ENCODE peak calls at places on chromosomes 1 and 21, in six cellular contexts. L is SK-N-SH, P is GM23338, N is GM23248, M is PC-3, V is neural progenitor cell. U is an unnamed sample.

GRCh38 chr1:39405358-39405757 is 86.1 kb upstream of the BMP8A start:
- DNase-seq in N (peak; percentile 44), V (no peak), P (no peak), M (no peak), L (no peak), U (no peak)

GRCh38 chr1:110495926-110496600 is 22.9 kb downstream of the KCNA10 start:
- DNase-seq in N (peak; percentile 74), P (peak; percentile 88), L (peak; percentile 86), V (peak; percentile 87), M (peak; percentile 88), U (peak; percentile 53)

GRCh38 chr1:149917590-149918144 is at the start of gene SV2A:
- DNase-seq in M (no peak), N (peak; percentile 26), V (peak; percentile 86), P (peak; percentile 87), L (peak; percentile 95), U (no peak)

GRCh38 chr21:43034826-43035225 is 40.8 kb downstream of the CBS start:
- DNase-seq in V (no peak), N (no peak), M (no peak), P (no peak), L (no peak), U (no peak)

GRCh38 chr1:16249838-16250241 is 12.9 kb upstream of the CPLANE2 start:
- DNase-seq in M (peak; percentile 14), L (no peak), V (no peak), N (peak; percentile 81), P (no peak), U (no peak)

GRCh38 chr1:151310986-151311385 is 16.2 kb downstream of the PI4KB start:
- DNase-seq in V (no peak), M (no peak), N (peak; percentile 44), P (no peak), L (no peak), U (no peak)

GRCh38 chr1:182227864-182228547 is 163.6 kb downstream of the GLUL start:
- DNase-seq in L (no peak), V (no peak), P (no peak), M (no peak), N (no peak), U (no peak)

GRCh38 chr1:94974224-94974623 is 47.3 kb upstream of the CNN3 start:
- DNase-seq in N (peak; percentile 68), P (no peak), L (no peak), M (no peak), V (no peak), U (no peak)

GRCh38 chr1:36530261-36530660 is 47.5 kb upstream of the CSF3R start:
- DNase-seq in P (no peak), L (no peak), N (no peak), M (no peak), V (no peak), U (no peak)

DNA sequence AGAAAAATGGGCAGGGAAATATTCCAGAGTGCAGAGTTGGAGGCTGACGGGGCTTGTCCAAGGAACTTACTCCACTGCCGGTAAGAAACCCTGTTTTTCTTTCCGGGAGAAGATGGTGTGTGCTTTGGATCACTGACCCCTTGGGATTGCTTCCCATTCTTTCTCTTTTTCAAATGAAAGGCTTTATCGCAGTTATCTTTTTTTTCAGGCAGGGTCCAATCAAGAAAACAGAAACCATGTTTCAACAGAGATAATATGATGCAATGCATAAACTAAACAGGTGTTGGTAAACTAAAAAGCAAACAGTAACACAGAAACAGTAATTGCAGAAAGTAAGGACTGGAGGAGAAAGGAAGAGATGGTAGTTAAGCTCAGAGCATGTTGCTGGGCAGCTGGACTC is 145.1 kb downstream of the LYPLAL1 start:
- DNase-seq in V (no peak), N (no peak), L (no peak), P (no peak), M (no peak), U (no peak)
- H3K4me1 ChIP-seq in V (no peaks in the 10 kb centered on the region), N (peaks cover under 1% of the 10 kb centered on the region), L (peaks cover 6% of the 10 kb centered on the region), P (no peaks in the 10 kb centered on the region), M (peaks cover 16% of the 10 kb centered on the region), U (no peaks in the 10 kb centered on the region)

DNA sequence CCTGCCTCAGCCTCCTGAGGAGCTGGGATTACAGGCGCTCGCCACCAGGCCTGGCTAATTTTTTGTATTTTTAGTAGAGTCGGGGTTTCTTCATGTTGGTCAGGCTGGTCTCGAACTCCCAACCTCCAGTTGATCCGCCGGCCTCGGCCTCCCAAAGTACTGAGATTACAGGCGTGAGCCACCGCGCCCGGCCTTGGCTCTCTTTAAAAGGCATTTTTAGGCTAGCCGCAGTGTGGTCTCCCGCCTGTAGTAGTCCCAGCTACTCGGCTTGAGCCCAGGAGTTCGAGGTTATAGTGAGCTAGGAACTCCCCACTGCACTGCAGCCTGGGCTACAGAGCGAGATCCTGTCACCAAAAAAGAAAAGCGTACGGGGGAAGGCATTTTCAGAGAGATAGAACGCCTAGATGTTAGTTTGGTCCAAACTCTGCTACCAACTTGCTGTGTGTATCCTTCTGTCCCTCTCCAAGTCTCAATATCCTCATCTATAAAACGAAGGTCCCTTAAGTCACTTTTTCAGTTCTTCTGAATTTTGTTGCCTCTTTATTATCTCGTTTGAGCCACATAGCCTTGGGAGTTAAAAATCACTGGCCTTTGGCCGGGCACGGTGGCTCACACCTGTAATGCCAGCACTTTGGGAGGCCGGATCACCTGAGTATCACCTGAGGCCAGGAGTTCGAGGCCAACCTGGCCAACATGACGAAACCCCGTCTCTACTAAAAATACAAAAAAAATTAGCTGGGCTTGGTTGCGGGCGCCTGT is 734 bp downstream of the MED18 start:
- DNase-seq in V (peak; percentile 60), M (peak; percentile 17), L (peak; percentile 28), N (peak; percentile 67), P (peak; percentile 76), U (peak; percentile 35)
- TF ChIP-seq EZH2phosphoT487 in V (no peak), M (no peak), L (no peak), N (no peak), P (no peak), U (no peak)

DNA sequence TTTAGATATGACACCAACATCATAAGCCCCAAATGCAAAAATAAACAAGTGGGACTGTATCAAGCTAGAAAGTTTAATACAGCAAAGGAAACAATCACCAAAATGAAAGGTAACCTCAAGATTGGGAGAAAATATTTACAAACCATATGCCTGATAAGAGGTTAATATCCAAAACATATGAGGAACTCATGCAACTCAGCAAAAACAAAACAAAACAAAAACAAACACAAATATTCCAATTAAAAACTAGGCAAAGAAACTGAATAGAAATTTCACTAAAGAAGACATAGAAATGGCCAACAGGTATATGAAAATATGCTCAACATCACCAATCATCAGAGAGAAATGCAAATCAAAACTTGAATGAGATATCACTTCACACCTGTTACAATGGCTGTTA is 116.5 kb upstream of the ATP1B1 start:
- DNase-seq in V (no peak), L (no peak), M (no peak), P (no peak), N (no peak), U (no peak)
- H2AFZ ChIP-seq in V (no peak overlapping the region), L (no peak overlapping the region), M (no peak overlapping the region), P (no peak overlapping the region), N (no peak overlapping the region), U (no peak overlapping the region)

DNA sequence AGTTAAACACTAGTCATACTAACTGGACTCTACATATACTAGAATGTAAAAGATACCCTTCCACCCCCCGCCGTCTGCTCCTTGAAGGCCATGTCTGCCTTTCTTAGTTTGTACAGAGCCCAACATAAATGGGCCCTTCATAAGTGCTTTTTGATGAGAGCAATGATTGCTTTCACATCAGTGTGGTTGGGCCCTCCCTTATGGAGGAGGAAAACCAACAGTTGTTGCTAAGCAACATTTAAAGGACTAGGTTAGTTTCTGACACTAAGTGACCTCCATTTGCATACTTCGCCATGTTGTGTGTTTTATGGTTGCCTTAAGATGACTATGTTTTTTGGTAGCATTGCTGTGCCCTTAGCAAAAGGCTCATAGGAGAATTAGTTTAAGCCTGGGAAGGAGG is 182.0 kb upstream of the SGIP1 start:
- DNase-seq in N (peak; percentile 37), V (no peak), L (no peak), M (no peak), P (peak; percentile 39), U (no peak)
- H3K4me1 ChIP-seq in N (peaks cover 83% of the 10 kb centered on the region), V (peaks cover 58% of the 10 kb centered on the region), L (peaks cover 48% of the 10 kb centered on the region), M (peaks cover 19% of the 10 kb centered on the region), P (peaks cover 81% of the 10 kb centered on the region), U (peaks cover 33% of the 10 kb centered on the region)

DNA sequence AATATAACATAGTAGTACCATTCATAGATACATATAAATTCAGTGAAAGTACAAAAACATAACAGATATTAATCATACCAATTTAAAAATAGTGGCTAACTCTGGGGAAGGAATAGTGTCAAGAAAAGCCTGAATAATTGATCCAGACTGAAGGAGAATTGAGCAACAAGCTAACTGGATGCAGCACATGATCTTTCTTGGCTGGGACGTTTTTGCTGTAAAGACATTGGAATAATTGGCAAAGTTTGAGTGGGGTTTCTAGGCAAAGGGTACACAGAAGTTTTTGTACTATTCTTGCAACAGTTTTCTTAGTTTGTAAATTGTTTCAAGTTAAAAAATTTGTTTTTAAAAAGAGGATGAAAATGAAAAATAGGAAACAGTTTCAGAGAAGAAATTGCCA is 2.6 kb upstream of the SH3GLB1 start:
- DNase-seq in M (no peak), V (no peak), N (no peak), P (no peak), L (no peak), U (no peak)
- TF ChIP-seq EZH2phosphoT487 in M (no peak), V (no peak), N (no peak), P (no peak), L (no peak), U (no peak)

DNA sequence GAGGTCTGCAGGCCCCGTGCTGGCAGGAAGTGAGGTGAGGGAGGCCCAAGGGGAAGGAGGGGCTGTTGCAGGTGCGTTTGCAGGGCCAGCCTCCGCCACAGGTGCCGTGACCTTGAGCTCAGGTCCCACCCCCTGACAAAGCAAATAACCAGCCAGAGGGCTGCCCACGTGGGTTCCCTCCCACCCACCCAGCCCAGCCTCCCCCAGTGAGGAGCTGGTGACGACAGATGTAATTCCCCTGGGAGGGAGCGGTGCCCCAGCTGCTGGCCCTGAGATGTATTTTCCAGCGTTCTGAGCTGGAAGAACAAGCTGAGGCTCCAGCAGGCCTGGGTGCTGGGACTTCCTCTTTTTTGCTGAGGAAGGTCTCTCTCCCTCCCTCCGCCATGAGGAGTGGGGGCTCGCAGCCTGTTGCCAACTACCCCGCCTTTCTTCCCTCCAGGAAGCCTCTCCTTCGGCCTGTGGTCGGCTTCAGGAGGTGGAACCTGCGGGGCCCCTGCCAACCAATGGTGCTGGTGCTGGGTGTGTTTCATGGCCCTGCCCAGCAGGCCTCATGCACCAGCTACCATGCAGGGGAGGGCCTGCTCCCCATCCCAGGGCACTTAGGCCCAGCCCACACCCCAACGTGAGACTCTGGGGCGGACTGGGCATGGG is 153.2 kb downstream of the PRDM16 start:
- DNase-seq in M (no peak), P (no peak), V (no peak), L (no peak), N (no peak), U (no peak)
- H2AFZ ChIP-seq in M (no peak overlapping the region), P (no peak overlapping the region), V (no peak overlapping the region), L (no peak overlapping the region), N (no peak overlapping the region), U (no peak overlapping the region)

GRCh38 chr1:211331011-211331709 is 4.5 kb downstream of the TRAF5 start:
- DNase-seq in L (no peak), P (no peak), N (peak; percentile 77), V (no peak), M (peak; percentile 85), U (no peak)
- H3K4me1 ChIP-seq in L (no peaks in the 10 kb centered on the region), P (peaks cover 39% of the 10 kb centered on the region), N (peaks cover 19% of the 10 kb centered on the region), V (peaks cover 29% of the 10 kb centered on the region), M (peaks cover 43% of the 10 kb centered on the region), U (peaks cover 62% of the 10 kb centered on the region)

DNA sequence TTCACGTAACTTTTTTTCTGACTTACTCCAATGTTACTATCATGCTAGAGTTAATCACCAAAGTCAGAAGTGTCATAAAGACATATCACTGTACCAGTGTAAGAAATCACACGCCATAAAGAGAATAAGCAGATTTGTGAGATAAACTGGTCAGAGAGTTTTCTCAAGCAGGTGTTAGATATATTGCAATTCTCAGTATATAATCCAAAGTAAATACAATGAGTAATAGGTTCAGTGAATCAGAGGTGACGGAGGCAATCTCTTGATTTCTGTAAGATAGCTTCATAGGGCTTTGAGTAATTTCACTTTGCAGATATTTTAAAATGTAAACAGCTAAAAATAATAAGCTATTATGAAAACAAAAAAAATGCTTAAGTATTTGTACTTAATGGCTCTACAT is 118.8 kb downstream of the USP25 start:
- DNase-seq in L (no peak), V (no peak), M (peak; percentile 88), N (peak; percentile 56), P (no peak), U (no peak)
- TF ChIP-seq EZH2phosphoT487 in L (no peak), V (no peak), M (no peak), N (no peak), P (no peak), U (no peak)

U was measured in MM.1S.